ENCODE peak calls at places on chromosomes 13 and 19, in seven cellular contexts. C, B, V, H, R, G and J are unnamed samples.

GRCh38 chr19:53871448-53871847 is 3.8 kb downstream of the MYADM start:
- DNase-seq in C (no peak), B (no peak), V (no peak), H (no peak), R (no peak), G (no peak), J (no peak)

GRCh38 chr19:51521796-51522195 is 9.7 kb downstream of the SIGLEC6 start:
- DNase-seq in C (no peak), B (no peak), V (no peak), H (no peak), R (no peak), G (no peak), J (no peak)

GRCh38 chr13:66675620-66676019 is 554.5 kb downstream of the PCDH9 start:
- DNase-seq in C (no peak), B (no peak), V (no peak), H (no peak), R (no peak), G (no peak), J (no peak)

GRCh38 chr19:14639536-14640277 is 34.9 kb downstream of the ADGRE3 start:
- DNase-seq in C (no peak), B (no peak), V (no peak), H (no peak), R (no peak), G (no peak), J (no peak)

GRCh38 chr19:49085868-49086232 is 599 bp downstream of the SNRNP70 start:
- DNase-seq in C (no peak), B (no peak), V (no peak), H (no peak), R (no peak), G (no peak), J (no peak)

GRCh38 chr13:112124100-112124499 is 57.2 kb downstream of the SOX1 start:
- DNase-seq in C (no peak), B (no peak), V (no peak), H (no peak), R (no peak), G (no peak), J (no peak)

GRCh38 chr19:47518139-47518538 is 3.3 kb upstream of the NAPA start:
- DNase-seq in C (no peak), B (no peak), V (no peak), H (no peak), R (no peak), G (no peak), J (peak; percentile 23)

GRCh38 chr13:76992548-76993001 is 694 bp downstream of the CLN5 start:
- DNase-seq in C (peak; percentile 64), B (no peak), V (no peak), H (peak; percentile 62), R (peak; percentile 23), G (no peak), J (peak; percentile 26)

GRCh38 chr19:13015361-13016231 is 20.3 kb downstream of the NFIX start:
- DNase-seq in C (no peak), B (no peak), V (no peak), H (no peak), R (peak; percentile 33), G (no peak), J (no peak)

GRCh38 chr19:38703509-38703908 is 40.8 kb downstream of the CAPN12 start:
- DNase-seq in C (no peak), B (no peak), V (no peak), H (no peak), R (no peak), G (no peak), J (no peak)

GRCh38 chr19:11480081-11480926 is 542 bp downstream of the ELAVL3 start:
- DNase-seq in C (no peak), B (no peak), V (no peak), H (no peak), R (no peak), G (no peak), J (no peak)

GRCh38 chr19:5138606-5139594 is 170.0 kb downstream of the KDM4B start:
- DNase-seq in C (no peak), B (peak; percentile 94), V (no peak), H (no peak), R (peak; percentile 47), G (no peak), J (peak; percentile 25)

GRCh38 chr19:15317392-15318011 is 14.8 kb downstream of the BRD4 start:
- DNase-seq in C (no peak), B (peak; percentile 72), V (no peak), H (no peak), R (peak; percentile 80), G (no peak), J (no peak)

GRCh38 chr13:40476175-40476958 is 190.1 kb downstream of the FOXO1 start:
- DNase-seq in C (no peak), B (peak; percentile 24), V (no peak), H (no peak), R (no peak), G (no peak), J (no peak)

GRCh38 chr19:19205416-19206410 is 2.5 kb upstream of the NR2C2AP start:
- DNase-seq in C (no peak), B (no peak), V (no peak), H (no peak), R (no peak), G (no peak), J (no peak)

GRCh38 chr13:98761126-98761978 is 8.9 kb upstream of the SLC15A1 start:
- DNase-seq in C (no peak), B (peak; percentile 54), V (no peak), H (no peak), R (peak; percentile 74), G (peak; percentile 25), J (peak; percentile 71)

GRCh38 chr13:98556968-98557591 is 19.8 kb downstream of the STK24 start:
- DNase-seq in C (no peak), B (no peak), V (no peak), H (peak; percentile 50), R (peak; percentile 32), G (no peak), J (no peak)

GRCh38 chr19:5826531-5827341 is 12.8 kb downstream of the FUT6 start:
- DNase-seq in C (peak; percentile 94), B (no peak), V (no peak), H (peak; percentile 78), R (no peak), G (peak; percentile 67), J (peak; percentile 25)

GRCh38 chr13:28574617-28575142 is 79.8 kb upstream of the FLT1 start:
- DNase-seq in C (no peak), B (peak; percentile 97), V (peak; percentile 50), H (peak; percentile 70), R (peak; percentile 100), G (peak; percentile 90), J (peak; percentile 99)

GRCh38 chr13:110726726-110727125 is 13.2 kb downstream of the ING1 start:
- DNase-seq in C (no peak), B (no peak), V (no peak), H (no peak), R (no peak), G (no peak), J (no peak)

GRCh38 chr13:50406831-50407230 is 391.6 kb downstream of the KCNRG start:
- DNase-seq in C (no peak), B (no peak), V (no peak), H (no peak), R (no peak), G (no peak), J (no peak)

GRCh38 chr13:95341441-95341840 is 40.2 kb upstream of the ABCC4 start:
- DNase-seq in C (no peak), B (no peak), V (no peak), H (no peak), R (no peak), G (no peak), J (no peak)

GRCh38 chr19:38070573-38070972 is 153.4 kb downstream of the DPF1 start:
- DNase-seq in C (no peak), B (peak; percentile 29), V (no peak), H (no peak), R (peak; percentile 88), G (peak; percentile 30), J (peak; percentile 78)

GRCh38 chr19:17719730-17720486 is 628 bp downstream of the MAP1S start:
- DNase-seq in C (no peak), B (no peak), V (no peak), H (peak; percentile 56), R (no peak), G (peak; percentile 76), J (peak; percentile 58)

DNA sequence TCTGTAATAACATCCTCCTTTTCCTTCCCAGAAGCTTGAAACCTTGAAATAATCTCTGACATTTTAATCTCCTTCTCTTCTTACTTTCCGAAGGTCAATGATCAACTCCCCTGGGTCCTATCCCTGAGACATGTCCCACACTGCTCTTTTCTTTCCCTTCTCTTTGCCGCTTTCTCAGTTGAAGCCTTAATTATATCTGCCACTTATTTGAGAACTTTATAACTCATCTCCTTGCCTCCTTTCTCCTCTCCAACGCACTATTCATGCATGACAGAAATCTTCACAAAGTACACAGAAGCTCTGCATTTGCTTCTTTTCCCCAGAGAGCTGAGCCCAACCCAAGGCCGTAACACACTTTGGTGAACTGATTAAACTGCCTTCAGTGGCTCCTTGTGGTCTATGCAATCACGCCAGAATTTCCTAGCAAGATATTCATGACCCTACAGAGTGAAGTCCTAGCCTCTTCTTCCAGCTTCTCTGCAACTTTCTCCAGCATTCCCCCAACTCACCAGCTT is 9.2 kb upstream of the WASF3 start:
- DNase-seq in C (no peak), B (no peak), V (no peak), H (no peak), R (no peak), G (no peak), J (no peak)
- TF ChIP-seq CTCF in C (no peak), B (no peak), V (no peak), H (no peak), R (no peak), G (no peak), J (no peak)

DNA sequence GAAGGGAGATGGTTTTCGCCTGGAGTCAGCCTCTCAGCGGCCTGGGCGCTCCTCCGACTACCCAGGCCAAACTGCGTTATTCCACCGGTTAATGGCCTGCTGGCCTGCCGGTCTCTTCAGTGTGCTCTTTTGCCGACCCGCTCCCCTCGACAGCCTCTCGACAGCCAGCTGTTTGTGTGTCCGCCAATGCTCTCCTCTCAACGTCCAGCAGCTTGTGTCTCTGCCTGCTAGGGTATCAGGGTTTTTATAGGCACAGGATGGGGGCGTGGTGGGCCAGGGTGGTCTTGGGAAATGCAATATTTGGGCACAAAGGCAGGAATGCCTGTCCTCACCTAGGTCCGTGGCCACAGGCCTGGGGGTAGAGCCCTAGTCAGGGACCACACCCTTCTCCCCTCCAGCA is 1.5 kb upstream of the ZNF235 start:
- DNase-seq in C (no peak), B (no peak), V (no peak), H (no peak), R (no peak), G (no peak), J (no peak)
- TF ChIP-seq CTCF in C (no peak), B (no peak), V (no peak), H (no peak), R (no peak), G (no peak), J (no peak)

DNA sequence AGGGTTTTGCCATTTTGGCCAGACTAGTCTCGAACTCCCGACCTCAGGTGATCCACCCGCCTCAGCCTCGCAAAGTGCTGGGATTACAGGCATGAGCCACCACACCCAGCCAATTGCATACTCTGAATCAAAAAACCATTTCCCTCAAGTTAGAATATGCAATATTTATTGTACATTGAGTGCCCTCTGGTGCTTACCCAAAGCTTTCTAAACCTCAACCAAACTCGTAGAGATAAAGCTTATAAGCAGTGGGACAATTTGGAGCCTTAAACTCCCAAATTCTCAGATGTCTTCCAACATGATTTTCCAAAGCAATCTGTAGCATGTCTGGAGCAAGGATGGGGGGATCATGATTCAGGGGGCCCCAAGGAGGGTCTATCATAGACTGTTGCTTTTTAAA is 22.4 kb downstream of the RFXAP start:
- DNase-seq in C (no peak), B (no peak), V (no peak), H (no peak), R (no peak), G (no peak), J (peak; percentile 28)
- TF ChIP-seq CTCF in C (no peak), B (no peak), V (no peak), H (peak; percentile 27), R (peak; percentile 17), G (no peak), J (peak; percentile 7)

GRCh38 chr13:72696590-72696989 is 30.8 kb downstream of the MZT1 start:
- DNase-seq in C (no peak), B (no peak), V (no peak), H (no peak), R (peak; percentile 10), G (no peak), J (peak; percentile 33)
- TF ChIP-seq CTCF in C (peak; percentile 19), B (no peak), V (no peak), H (peak; percentile 62), R (peak; percentile 47), G (peak; percentile 41), J (no peak)